ENCODE peak calls at places on chromosome 10, in seven cellular contexts. I, R, S, Q, W, T and J are unnamed samples.

GRCh38 chr10:28842321-28842720 is 165.0 kb downstream of the BAMBI start:
- DNase-seq in I (no peak), R (no peak), S (no peak), Q (no peak), W (no peak), T (no peak), J (no peak)

GRCh38 chr10:21813944-21814343 is 189.6 kb downstream of the DNAJC1 start:
- DNase-seq in I (no peak), R (no peak), S (no peak), Q (no peak), W (no peak), T (no peak), J (no peak)

GRCh38 chr10:71421075-71421434 is 24.3 kb downstream of the CDH23 start:
- DNase-seq in I (peak; percentile 49), R (no peak), S (no peak), Q (no peak), W (no peak), T (no peak), J (no peak)

GRCh38 chr10:29880856-29881255 is 178.5 kb downstream of the JCAD start:
- DNase-seq in I (no peak), R (no peak), S (no peak), Q (no peak), W (no peak), T (no peak), J (no peak)

GRCh38 chr10:94640562-94640961 is 43.0 kb upstream of the CYP2C18 start:
- DNase-seq in I (no peak), R (no peak), S (no peak), Q (no peak), W (no peak), T (no peak), J (no peak)

GRCh38 chr10:132388901-132389630 is 7.9 kb upstream of the PWWP2B start:
- DNase-seq in I (peak; percentile 85), R (peak; percentile 38), S (peak; percentile 88), Q (peak; percentile 92), W (no peak), T (no peak), J (no peak)

GRCh38 chr10:101611506-101611905 is 23.4 kb downstream of the DPCD start:
- DNase-seq in I (no peak), R (no peak), S (no peak), Q (no peak), W (no peak), T (no peak), J (no peak)

GRCh38 chr10:69968830-69969229 is 83.8 kb upstream of the MACROH2A2 start:
- DNase-seq in I (no peak), R (no peak), S (no peak), Q (no peak), W (no peak), T (peak; percentile 45), J (peak; percentile 18)

GRCh38 chr10:106910666-106911065 is 253.8 kb downstream of the SORCS1 start:
- DNase-seq in I (no peak), R (no peak), S (no peak), Q (no peak), W (no peak), T (no peak), J (no peak)

GRCh38 chr10:58856508-58857240 is 319.8 kb upstream of the PHYHIPL start:
- DNase-seq in I (no peak), R (no peak), S (no peak), Q (no peak), W (no peak), T (no peak), J (no peak)

GRCh38 chr10:127433951-127434350 is 115.2 kb upstream of the NPS start:
- DNase-seq in I (no peak), R (no peak), S (no peak), Q (no peak), W (no peak), T (no peak), J (no peak)

GRCh38 chr10:86086418-86086817 is 280.2 kb downstream of the GRID1 start:
- DNase-seq in I (no peak), R (no peak), S (no peak), Q (no peak), W (no peak), T (no peak), J (peak; percentile 13)

GRCh38 chr10:18214692-18215563 is 74.7 kb downstream of the CACNB2 start:
- DNase-seq in I (no peak), R (peak; percentile 60), S (no peak), Q (peak; percentile 69), W (peak; percentile 41), T (peak; percentile 59), J (no peak)

GRCh38 chr10:69403519-69403918 is 13.2 kb downstream of the TACR2 start:
- DNase-seq in I (no peak), R (no peak), S (no peak), Q (no peak), W (no peak), T (no peak), J (no peak)

GRCh38 chr10:22685926-22686325 is 28.5 kb downstream of the PIP4K2A start:
- DNase-seq in I (no peak), R (no peak), S (no peak), Q (no peak), W (no peak), T (no peak), J (no peak)

GRCh38 chr10:114940735-114941134 is 2.7 kb downstream of the TRUB1 start:
- DNase-seq in I (no peak), R (no peak), S (no peak), Q (no peak), W (no peak), T (no peak), J (no peak)

GRCh38 chr10:63720689-63721088 is 199.5 kb downstream of the REEP3 start:
- DNase-seq in I (no peak), R (no peak), S (no peak), Q (no peak), W (no peak), T (no peak), J (no peak)

GRCh38 chr10:63681965-63682704 is 160.9 kb downstream of the REEP3 start:
- DNase-seq in I (no peak), R (no peak), S (no peak), Q (peak; percentile 37), W (no peak), T (no peak), J (no peak)

GRCh38 chr10:74058071-74058470 is 60.2 kb downstream of the VCL start:
- DNase-seq in I (no peak), R (no peak), S (no peak), Q (no peak), W (no peak), T (no peak), J (no peak)

GRCh38 chr10:71750986-71751385 is 22.3 kb downstream of the VSIR start:
- DNase-seq in I (no peak), R (no peak), S (no peak), Q (no peak), W (no peak), T (no peak), J (no peak)

GRCh38 chr10:89213191-89213808 is 6.2 kb upstream of the CH25H start:
- DNase-seq in I (no peak), R (no peak), S (no peak), Q (no peak), W (no peak), T (no peak), J (no peak)

DNA sequence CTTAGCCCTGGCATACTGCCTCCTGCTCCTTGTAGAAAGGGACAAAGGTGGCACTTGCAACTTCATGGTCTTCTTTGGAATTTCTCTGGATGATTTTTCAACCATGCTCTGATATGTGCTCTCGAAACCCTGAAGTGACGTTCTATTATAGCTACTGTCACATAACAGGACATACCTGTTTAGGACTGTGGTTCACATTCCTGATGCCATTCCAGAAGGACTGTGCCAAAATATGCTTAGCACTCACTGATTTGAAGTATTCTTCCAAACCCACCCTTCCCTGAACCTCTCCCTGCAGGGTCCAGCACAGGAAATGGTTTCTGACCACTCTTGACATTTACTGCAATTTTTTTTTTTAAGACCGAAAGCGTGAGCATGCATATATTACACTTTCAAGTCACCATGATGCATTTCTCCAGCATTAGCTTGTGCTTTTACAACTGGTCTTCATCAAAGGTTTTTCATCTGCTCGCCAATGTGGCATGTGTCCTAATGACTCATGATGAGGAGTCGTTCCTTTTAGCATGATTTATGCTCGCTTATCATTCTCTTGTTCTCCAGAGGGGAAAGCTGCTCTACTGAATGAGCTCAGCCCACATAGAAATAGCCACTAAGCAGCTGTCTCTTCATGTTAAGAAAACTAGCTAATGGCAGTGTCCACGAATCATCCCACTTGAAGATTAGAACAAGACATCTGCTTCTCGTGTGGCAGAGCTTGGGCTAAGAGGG is 135.2 kb downstream of the ADAM12 start:
- DNase-seq in I (no peak), R (no peak), S (no peak), Q (peak; percentile 63), W (no peak), T (no peak), J (no peak)
- TF ChIP-seq EP300 in I (no peak), R (no peak), S (no peak), Q (no peak), W (no peak), T (no peak), J (no peak)

DNA sequence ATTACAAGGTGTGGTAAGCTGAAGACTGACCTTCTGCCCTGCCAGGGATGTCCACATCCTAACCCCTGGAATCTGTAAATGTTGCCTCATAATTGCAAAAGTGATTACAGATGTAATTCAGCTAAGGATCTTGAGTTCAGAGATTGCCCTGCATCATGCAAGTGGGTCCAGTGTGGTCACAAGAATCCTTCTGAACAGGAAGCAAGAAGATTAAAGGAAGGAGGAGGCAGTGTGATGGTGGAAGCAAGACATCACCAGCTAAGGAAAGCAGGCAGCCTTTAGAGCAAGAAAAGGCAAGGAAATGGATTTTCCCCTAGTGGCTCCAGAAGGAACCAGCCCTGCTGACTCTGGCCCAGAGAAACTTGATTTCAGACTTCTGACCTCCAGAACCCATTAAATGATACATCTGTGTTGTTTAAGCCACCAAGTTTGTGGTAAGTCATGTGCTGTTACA is 78.1 kb downstream of the USP6NL start:
- DNase-seq in I (no peak), R (no peak), S (no peak), Q (no peak), W (no peak), T (no peak), J (no peak)
- H3K4me1 ChIP-seq in I (no peaks in the 10 kb centered on the region), R (peaks cover 27% of the 10 kb centered on the region), S (peaks cover 14% of the 10 kb centered on the region), Q (peaks cover 5% of the 10 kb centered on the region), W (peaks cover 28% of the 10 kb centered on the region), T (peaks cover 6% of the 10 kb centered on the region), J (peaks cover 21% of the 10 kb centered on the region)

GRCh38 chr10:96664563-96664962 is 55.8 kb downstream of the PIK3AP1 start:
- DNase-seq in I (no peak), R (no peak), S (no peak), Q (no peak), W (no peak), T (no peak), J (no peak)
- H3K27ac ChIP-seq in I (no peak overlapping the region), R (no peak overlapping the region), S (no peak overlapping the region), Q (no peak overlapping the region), W (no peak overlapping the region), T (no peak overlapping the region), J (no peak overlapping the region)

DNA sequence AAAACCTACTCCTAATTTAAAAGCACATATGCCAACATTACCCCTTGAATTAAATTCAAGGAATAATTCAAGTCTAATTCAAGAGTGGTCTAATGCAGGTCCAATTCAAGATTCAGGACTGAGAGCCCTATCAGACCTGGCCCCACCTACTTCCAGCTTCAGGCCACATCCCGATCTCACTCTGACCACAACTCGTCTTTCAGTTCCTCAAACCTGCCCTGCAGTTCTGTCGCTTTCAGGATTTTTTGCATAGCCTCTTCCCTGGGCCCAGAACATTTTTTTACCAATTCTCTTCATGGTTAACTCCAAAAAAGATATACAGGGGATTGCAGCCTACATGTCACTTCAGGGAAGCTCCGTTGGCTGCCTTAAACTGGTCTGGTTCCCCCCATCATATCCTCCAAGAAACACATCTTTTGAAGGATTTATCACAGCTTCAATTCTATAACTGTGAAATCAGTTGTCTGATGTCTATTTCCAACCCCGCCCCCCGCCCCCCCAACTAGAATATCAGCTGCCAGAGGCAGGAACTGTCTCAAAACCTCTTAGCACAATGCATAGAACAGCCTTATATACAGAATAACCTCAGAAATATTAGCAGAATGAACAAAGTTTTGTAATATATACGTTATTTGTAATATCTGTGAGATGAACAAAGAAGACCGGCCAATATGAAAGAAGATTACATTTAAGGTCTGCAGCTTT is 20.8 kb downstream of the CCDC6 start:
- DNase-seq in I (no peak), R (peak; percentile 53), S (no peak), Q (no peak), W (no peak), T (no peak), J (no peak)
- TF ChIP-seq EP300 in I (no peak), R (no peak), S (no peak), Q (no peak), W (no peak), T (no peak), J (no peak)